ENCODE peak calls at places on chromosomes 12 and 14, in six cellular contexts. One of them, this sample, is unnamed.

GRCh38 chr12:91123236-91123635 is 11.9 kb upstream of the LUM start:
- DNase-seq in omental fat pad: no peak
- DNase-seq in upper lobe of left lung: no peak
- DNase-seq in AG04449: no peak
- DNase-seq in AG10803: no peak
- DNase-seq in bronchial epithelial cell: peak
- DNase-seq in this sample: no peak

GRCh38 chr12:58978717-58979116 is 58.4 kb upstream of the LRIG3 start:
- DNase-seq in AG04449: no peak
- DNase-seq in bronchial epithelial cell: no peak
- DNase-seq in upper lobe of left lung: no peak
- DNase-seq in omental fat pad: no peak
- DNase-seq in AG10803: no peak
- DNase-seq in this sample: no peak

GRCh38 chr12:39372929-39373328 is 70.0 kb downstream of the KIF21A start:
- DNase-seq in AG10803: no peak
- DNase-seq in AG04449: no peak
- DNase-seq in upper lobe of left lung: no peak
- DNase-seq in omental fat pad: no peak
- DNase-seq in bronchial epithelial cell: peak
- DNase-seq in this sample: no peak

GRCh38 chr12:5003025-5003666 is 40.5 kb upstream of the KCNA5 start:
- DNase-seq in upper lobe of left lung: no peak
- DNase-seq in bronchial epithelial cell: peak
- DNase-seq in AG10803: peak
- DNase-seq in omental fat pad: no peak
- DNase-seq in AG04449: no peak
- DNase-seq in this sample: no peak

GRCh38 chr14:38989917-38990546 is 113.0 kb downstream of the SEC23A start:
- DNase-seq in omental fat pad: no peak
- DNase-seq in upper lobe of left lung: no peak
- DNase-seq in AG04449: no peak
- DNase-seq in AG10803: no peak
- DNase-seq in bronchial epithelial cell: no peak
- DNase-seq in this sample: no peak

GRCh38 chr14:74133833-74134481 is 49.2 kb downstream of the LIN52 start:
- DNase-seq in upper lobe of left lung: no peak
- DNase-seq in AG04449: no peak
- DNase-seq in AG10803: no peak
- DNase-seq in bronchial epithelial cell: no peak
- DNase-seq in omental fat pad: no peak
- DNase-seq in this sample: no peak

GRCh38 chr12:82461851-82462250 is 103.5 kb downstream of the METTL25 start:
- DNase-seq in bronchial epithelial cell: peak
- DNase-seq in upper lobe of left lung: no peak
- DNase-seq in AG10803: no peak
- DNase-seq in AG04449: no peak
- DNase-seq in omental fat pad: no peak
- DNase-seq in this sample: no peak

GRCh38 chr14:32251530-32251929 is 48.5 kb upstream of the RNU6-8 start:
- DNase-seq in upper lobe of left lung: no peak
- DNase-seq in bronchial epithelial cell: no peak
- DNase-seq in omental fat pad: no peak
- DNase-seq in AG10803: no peak
- DNase-seq in AG04449: no peak
- DNase-seq in this sample: no peak

GRCh38 chr12:93002278-93003054 is 73.4 kb upstream of the EEA1 start:
- DNase-seq in bronchial epithelial cell: peak
- DNase-seq in AG04449: peak
- DNase-seq in upper lobe of left lung: no peak
- DNase-seq in omental fat pad: no peak
- DNase-seq in AG10803: peak
- DNase-seq in this sample: peak

GRCh38 chr14:96146131-96146771 is 58.4 kb upstream of the BDKRB2 start:
- DNase-seq in upper lobe of left lung: no peak
- DNase-seq in AG10803: peak
- DNase-seq in bronchial epithelial cell: peak
- DNase-seq in AG04449: peak
- DNase-seq in omental fat pad: no peak
- DNase-seq in this sample: peak

GRCh38 chr14:90193925-90194324 is 62.4 kb upstream of the PSMC1 start:
- DNase-seq in AG10803: no peak
- DNase-seq in upper lobe of left lung: no peak
- DNase-seq in bronchial epithelial cell: no peak
- DNase-seq in AG04449: no peak
- DNase-seq in omental fat pad: no peak
- DNase-seq in this sample: no peak

GRCh38 chr12:26608706-26609105 is 224.3 kb downstream of the ITPR2 start:
- DNase-seq in bronchial epithelial cell: no peak
- DNase-seq in AG10803: peak
- DNase-seq in omental fat pad: no peak
- DNase-seq in AG04449: no peak
- DNase-seq in upper lobe of left lung: no peak
- DNase-seq in this sample: peak

GRCh38 chr12:120404271-120404670 is 33.6 kb upstream of the COX6A1 start:
- DNase-seq in AG10803: no peak
- DNase-seq in bronchial epithelial cell: no peak
- DNase-seq in upper lobe of left lung: no peak
- DNase-seq in AG04449: no peak
- DNase-seq in omental fat pad: no peak
- DNase-seq in this sample: no peak

GRCh38 chr12:114405449-114406271 is at the start of gene TBX5:
- DNase-seq in AG04449: no peak
- DNase-seq in AG10803: peak
- DNase-seq in upper lobe of left lung: peak
- DNase-seq in omental fat pad: no peak
- DNase-seq in bronchial epithelial cell: no peak
- DNase-seq in this sample: no peak

GRCh38 chr12:98724384-98725155 is 79.5 kb downstream of the APAF1 start:
- DNase-seq in bronchial epithelial cell: no peak
- DNase-seq in AG04449: no peak
- DNase-seq in omental fat pad: no peak
- DNase-seq in upper lobe of left lung: no peak
- DNase-seq in AG10803: no peak
- DNase-seq in this sample: no peak

GRCh38 chr14:24246765-24247212 is 4.4 kb upstream of the TINF2 start:
- DNase-seq in upper lobe of left lung: no peak
- DNase-seq in bronchial epithelial cell: no peak
- DNase-seq in AG10803: no peak
- DNase-seq in AG04449: no peak
- DNase-seq in omental fat pad: no peak
- DNase-seq in this sample: no peak

GRCh38 chr12:1747609-1748008 is 56.7 kb downstream of the ADIPOR2 start:
- DNase-seq in AG04449: no peak
- DNase-seq in bronchial epithelial cell: no peak
- DNase-seq in omental fat pad: no peak
- DNase-seq in upper lobe of left lung: no peak
- DNase-seq in AG10803: no peak
- DNase-seq in this sample: no peak

GRCh38 chr14:66017960-66018359 is 468.2 kb upstream of the CCDC196 start:
- DNase-seq in AG04449: no peak
- DNase-seq in upper lobe of left lung: no peak
- DNase-seq in AG10803: no peak
- DNase-seq in bronchial epithelial cell: no peak
- DNase-seq in omental fat pad: no peak
- DNase-seq in this sample: no peak

GRCh38 chr14:19873178-19873577 is 1.8 kb upstream of the OR4K2 start:
- DNase-seq in AG10803: no peak
- DNase-seq in omental fat pad: no peak
- DNase-seq in AG04449: no peak
- DNase-seq in upper lobe of left lung: no peak
- DNase-seq in bronchial epithelial cell: no peak
- DNase-seq in this sample: no peak

GRCh38 chr14:19874842-19875241 is at the start of gene OR4K2:
- DNase-seq in AG10803: no peak
- DNase-seq in omental fat pad: no peak
- DNase-seq in upper lobe of left lung: no peak
- DNase-seq in AG04449: no peak
- DNase-seq in bronchial epithelial cell: no peak
- DNase-seq in this sample: no peak

GRCh38 chr14:19878029-19878642 is 3.2 kb downstream of the OR4K2 start:
- DNase-seq in AG04449: no peak
- DNase-seq in AG10803: no peak
- DNase-seq in bronchial epithelial cell: peak
- DNase-seq in upper lobe of left lung: no peak
- DNase-seq in omental fat pad: no peak
- DNase-seq in this sample: no peak
- TF ChIP-seq CTCF in AG04449: peak
- TF ChIP-seq CTCF in AG10803: peak
- TF ChIP-seq CTCF in bronchial epithelial cell: peak
- TF ChIP-seq CTCF in upper lobe of left lung: no peak
- TF ChIP-seq CTCF in omental fat pad: no peak
- TF ChIP-seq CTCF in this sample: no peak

DNA sequence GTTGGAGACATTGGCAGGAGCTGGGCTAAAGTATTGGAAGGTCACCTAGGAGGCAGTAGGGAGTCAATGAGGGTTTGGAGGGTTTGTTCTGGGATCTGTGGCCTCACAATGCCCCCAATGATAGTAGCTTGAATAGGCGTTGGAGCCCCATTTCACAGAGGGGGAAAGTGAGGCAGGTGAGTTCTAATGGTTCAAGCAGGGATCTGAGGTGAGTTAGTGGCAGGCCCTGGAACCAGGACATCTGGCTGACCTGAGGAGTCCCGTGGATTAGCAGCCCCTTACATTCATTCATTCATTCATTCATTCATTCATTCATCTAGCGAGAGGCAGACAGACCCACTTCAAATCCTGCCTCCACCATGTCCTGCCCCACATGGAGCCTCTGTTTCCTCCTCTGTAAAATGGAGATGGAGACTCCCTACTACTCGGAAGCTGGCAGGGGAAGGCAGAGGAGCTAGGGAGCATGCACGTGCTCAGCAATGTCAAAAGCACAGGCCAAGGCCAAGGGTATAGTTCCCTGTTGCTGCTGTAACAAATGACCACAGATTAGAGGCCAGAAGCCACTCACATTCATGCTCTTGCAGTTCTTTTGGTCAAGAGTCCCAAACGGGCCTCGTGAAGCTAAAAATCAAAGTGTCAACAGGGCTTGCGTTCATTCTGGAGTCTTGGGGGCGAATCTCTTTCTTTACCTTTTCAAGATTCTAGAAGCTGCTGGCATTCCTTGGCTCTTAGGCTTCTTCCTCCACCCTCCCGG is 2.2 kb upstream of the TMEM119 start:
- DNase-seq in AG04449: no peak
- DNase-seq in bronchial epithelial cell: no peak
- DNase-seq in omental fat pad: no peak
- DNase-seq in upper lobe of left lung: no peak
- DNase-seq in AG10803: no peak
- DNase-seq in this sample: no peak
- TF ChIP-seq CTCF in AG04449: no peak
- TF ChIP-seq CTCF in bronchial epithelial cell: no peak
- TF ChIP-seq CTCF in omental fat pad: no peak
- TF ChIP-seq CTCF in upper lobe of left lung: no peak
- TF ChIP-seq CTCF in AG10803: no peak
- TF ChIP-seq CTCF in this sample: no peak

GRCh38 chr12:113104953-113105510 is 30.5 kb downstream of the RASAL1 start:
- DNase-seq in upper lobe of left lung: no peak
- DNase-seq in AG10803: no peak
- DNase-seq in bronchial epithelial cell: no peak
- DNase-seq in AG04449: no peak
- DNase-seq in omental fat pad: no peak
- DNase-seq in this sample: no peak

GRCh38 chr12:113102811-113103210 is 32.8 kb downstream of the RASAL1 start:
- DNase-seq in upper lobe of left lung: no peak
- DNase-seq in AG10803: no peak
- DNase-seq in AG04449: no peak
- DNase-seq in omental fat pad: no peak
- DNase-seq in bronchial epithelial cell: no peak
- DNase-seq in this sample: no peak

GRCh38 chr12:113101751-113102150 is 33.8 kb downstream of the RASAL1 start:
- DNase-seq in AG10803: no peak
- DNase-seq in upper lobe of left lung: no peak
- DNase-seq in omental fat pad: no peak
- DNase-seq in bronchial epithelial cell: no peak
- DNase-seq in AG04449: no peak
- DNase-seq in this sample: no peak

GRCh38 chr12:113105606-113106271 is 29.8 kb downstream of the RASAL1 start:
- DNase-seq in omental fat pad: no peak
- DNase-seq in AG10803: no peak
- DNase-seq in bronchial epithelial cell: no peak
- DNase-seq in AG04449: no peak
- DNase-seq in upper lobe of left lung: no peak
- DNase-seq in this sample: no peak

DNA sequence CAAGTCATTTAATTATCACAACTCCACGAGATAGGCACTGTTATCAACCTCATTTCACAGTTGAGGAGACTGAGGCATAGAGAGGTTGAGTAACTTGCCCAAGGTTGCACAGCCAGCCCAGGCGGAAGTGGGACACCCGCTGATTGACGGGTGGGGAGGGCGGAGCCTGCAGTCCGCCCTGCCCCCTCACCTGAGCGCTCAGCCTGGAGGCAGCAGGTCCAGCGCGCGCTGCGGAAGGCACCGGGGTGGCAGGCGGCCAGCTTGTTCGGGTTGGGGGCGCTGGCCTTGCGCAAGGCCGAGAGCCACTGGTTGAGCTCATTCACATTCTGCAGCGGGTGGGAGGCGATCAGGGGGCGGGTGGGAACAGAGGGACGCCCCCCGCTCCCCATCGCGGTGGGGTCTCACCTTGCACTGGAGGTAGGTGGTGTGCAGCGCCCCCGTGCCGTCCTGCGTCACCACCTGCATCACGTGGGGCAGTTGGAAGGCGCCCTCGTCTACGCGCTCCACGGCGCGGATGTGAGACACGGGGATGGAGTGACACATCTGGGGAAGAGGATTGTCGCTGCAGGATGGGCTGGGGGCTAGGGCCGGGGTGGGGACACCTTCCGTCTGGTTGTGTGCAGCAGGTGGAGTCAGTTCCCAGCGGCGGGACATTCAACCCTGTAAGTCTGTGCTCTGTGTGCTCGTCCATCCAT is 31.7 kb downstream of the RASAL1 start:
- DNase-seq in AG10803: no peak
- DNase-seq in upper lobe of left lung: peak
- DNase-seq in omental fat pad: no peak
- DNase-seq in AG04449: no peak
- DNase-seq in bronchial epithelial cell: peak
- DNase-seq in this sample: no peak
- TF ChIP-seq CTCF in AG10803: no peak
- TF ChIP-seq CTCF in upper lobe of left lung: no peak
- TF ChIP-seq CTCF in omental fat pad: no peak
- TF ChIP-seq CTCF in AG04449: no peak
- TF ChIP-seq CTCF in bronchial epithelial cell: no peak
- TF ChIP-seq CTCF in this sample: no peak

GRCh38 chr12:49330032-49330619 is 6.9 kb downstream of the C1QL4 start:
- DNase-seq in AG04449: no peak
- DNase-seq in omental fat pad: no peak
- DNase-seq in bronchial epithelial cell: no peak
- DNase-seq in AG10803: no peak
- DNase-seq in upper lobe of left lung: no peak
- DNase-seq in this sample: no peak

GRCh38 chr12:49332891-49333371 is 4.1 kb downstream of the C1QL4 start:
- DNase-seq in upper lobe of left lung: peak
- DNase-seq in bronchial epithelial cell: no peak
- DNase-seq in omental fat pad: no peak
- DNase-seq in AG04449: no peak
- DNase-seq in AG10803: no peak
- DNase-seq in this sample: no peak

GRCh38 chr12:49332441-49332861 is 4.5 kb downstream of the C1QL4 start:
- DNase-seq in AG10803: no peak
- DNase-seq in bronchial epithelial cell: no peak
- DNase-seq in AG04449: no peak
- DNase-seq in omental fat pad: no peak
- DNase-seq in upper lobe of left lung: no peak
- DNase-seq in this sample: no peak

GRCh38 chr12:49330631-49331359 is 6.2 kb downstream of the C1QL4 start:
- DNase-seq in AG10803: no peak
- DNase-seq in omental fat pad: no peak
- DNase-seq in upper lobe of left lung: no peak
- DNase-seq in AG04449: no peak
- DNase-seq in bronchial epithelial cell: no peak
- DNase-seq in this sample: no peak

GRCh38 chr12:49331360-49332222 is 5.4 kb downstream of the C1QL4 start:
- DNase-seq in upper lobe of left lung: no peak
- DNase-seq in omental fat pad: no peak
- DNase-seq in AG04449: no peak
- DNase-seq in AG10803: peak
- DNase-seq in bronchial epithelial cell: peak
- DNase-seq in this sample: no peak
- TF ChIP-seq CTCF in upper lobe of left lung: peak
- TF ChIP-seq CTCF in omental fat pad: peak
- TF ChIP-seq CTCF in AG04449: peak
- TF ChIP-seq CTCF in AG10803: peak
- TF ChIP-seq CTCF in bronchial epithelial cell: peak
- TF ChIP-seq CTCF in this sample: peak

This sample was measured in AG09319.